ENCODE peak calls at places on chromosomes 5 and 9, in ten cellular contexts. X, U, H, K, I, V, F, R, C and O are unnamed samples.
A peak's percentile ranks its signal among the peaks of the same experiment; 100 is the strongest.

GRCh38 chr9:114777841-114778240 is 28.0 kb downstream of the TNFSF15 start:
- DNase-seq in I (no peak), U (no peak), C (no peak), X (no peak), F (no peak), H (no peak), K (no peak), V (no peak), R (no peak), O (no peak)

GRCh38 chr9:135017916-135018915 is 69.3 kb upstream of the OLFM1 start:
- DNase-seq in C (no peak), V (no peak), K (no peak), X (no peak), H (no peak), U (no peak), F (no peak), I (no peak), R (no peak), O (no peak)

GRCh38 chr5:29114331-29114768 is 2076.0 kb upstream of the CDH9 start:
- DNase-seq in C (no peak), U (no peak), F (no peak), I (no peak), X (no peak), H (no peak), R (no peak), V (no peak), K (no peak), O (no peak)

GRCh38 chr5:134125195-134126015 is 10.9 kb downstream of the TCF7 start:
- DNase-seq in V (no peak), I (no peak), H (peak; percentile 76), U (peak; percentile 96), R (no peak), X (peak; percentile 76), K (peak; percentile 60), F (no peak), C (no peak), O (peak; percentile 64)

GRCh38 chr5:160271396-160271795 is 41.0 kb downstream of the CCNJL start:
- DNase-seq in I (no peak), C (no peak), X (no peak), R (no peak), V (no peak), U (no peak), H (no peak), K (no peak), F (peak; percentile 65), O (no peak)

GRCh38 chr5:151087475-151087874 is 6.6 kb upstream of the TNIP1 start:
- DNase-seq in U (peak; percentile 59), K (no peak), F (no peak), R (no peak), X (no peak), I (no peak), H (no peak), V (no peak), C (no peak), O (no peak)

GRCh38 chr5:22889714-22890113 is 36.6 kb upstream of the CDH12 start:
- DNase-seq in X (no peak), C (no peak), R (no peak), H (no peak), K (no peak), I (no peak), U (no peak), V (no peak), F (no peak), O (no peak)

GRCh38 chr5:68331202-68332108 is 115.9 kb downstream of the PIK3R1 start:
- DNase-seq in H (no peak), R (no peak), U (peak; percentile 80), X (no peak), V (no peak), C (peak; percentile 7), F (no peak), I (no peak), K (no peak), O (no peak)

GRCh38 chr9:38641985-38642864 is 21.8 kb upstream of the ANKRD18A start:
- DNase-seq in K (peak; percentile 59), C (peak; percentile 17), U (peak; percentile 22), F (peak; percentile 27), V (peak; percentile 72), I (peak; percentile 63), R (no peak), H (peak; percentile 67), X (peak; percentile 45), O (no peak)

GRCh38 chr9:113581865-113582697 is 118.6 kb downstream of the RGS3 start:
- DNase-seq in K (no peak), R (peak; percentile 91), I (peak; percentile 95), U (peak; percentile 84), V (no peak), H (peak; percentile 81), C (no peak), X (peak; percentile 84), F (peak; percentile 87), O (peak; percentile 80)

GRCh38 chr9:105073147-105073546 is 145.2 kb upstream of the ABCA1 start:
- DNase-seq in H (no peak), X (no peak), F (no peak), V (no peak), C (no peak), K (no peak), U (peak; percentile 83), R (no peak), I (no peak), O (no peak)

DNA sequence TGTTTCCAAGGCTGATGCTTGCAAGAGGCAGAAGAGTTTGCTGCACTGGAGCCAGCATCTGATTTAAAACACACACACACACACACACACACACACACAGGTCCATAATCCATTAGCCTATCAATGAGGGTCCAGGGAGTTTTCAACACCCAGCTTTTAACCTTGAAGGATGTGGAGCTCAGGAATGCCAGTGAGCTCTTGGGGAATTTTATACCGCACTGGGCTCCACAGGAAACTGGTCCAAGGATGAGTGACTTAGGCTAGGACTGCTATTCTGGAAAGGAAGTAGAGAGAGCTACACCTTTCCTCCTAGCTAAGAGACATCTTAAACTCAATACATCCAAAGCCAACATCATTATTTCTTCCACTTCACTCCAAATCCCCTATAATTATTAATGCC is 942 bp upstream of the NRG2 start:
- DNase-seq in C (no peak), X (no peak), U (no peak), I (no peak), R (no peak), H (no peak), K (no peak), F (no peak), V (no peak), O (no peak)
- H3K27me3 ChIP-seq in C (peaks cover 12% of the 10 kb centered on the region), X (peaks cover 45% of the 10 kb centered on the region), U (peaks cover 49% of the 10 kb centered on the region), I (peaks cover 11% of the 10 kb centered on the region), R (no peaks in the 10 kb centered on the region), H (no peaks in the 10 kb centered on the region), K (no peaks in the 10 kb centered on the region), F (peaks cover 80% of the 10 kb centered on the region), V (peaks cover 54% of the 10 kb centered on the region), O (no peaks in the 10 kb centered on the region)

GRCh38 chr9:35748858-35749514 is at the start of the genes GBA2 and RGP1:
- DNase-seq in F (peak; percentile 91), K (peak; percentile 42), H (peak; percentile 86), R (peak; percentile 92), X (peak; percentile 89), U (peak; percentile 43), I (peak; percentile 93), C (peak; percentile 77), V (peak; percentile 88), O (peak; percentile 94)
- TF ChIP-seq POLR2A in F (peak; percentile 85), K (no peak), H (peak; percentile 66), R (peak; percentile 34), X (no peak), U (peak; percentile 61), I (peak; percentile 88), C (peak; percentile 59), V (peak; percentile 72), O (peak; percentile 19)

DNA sequence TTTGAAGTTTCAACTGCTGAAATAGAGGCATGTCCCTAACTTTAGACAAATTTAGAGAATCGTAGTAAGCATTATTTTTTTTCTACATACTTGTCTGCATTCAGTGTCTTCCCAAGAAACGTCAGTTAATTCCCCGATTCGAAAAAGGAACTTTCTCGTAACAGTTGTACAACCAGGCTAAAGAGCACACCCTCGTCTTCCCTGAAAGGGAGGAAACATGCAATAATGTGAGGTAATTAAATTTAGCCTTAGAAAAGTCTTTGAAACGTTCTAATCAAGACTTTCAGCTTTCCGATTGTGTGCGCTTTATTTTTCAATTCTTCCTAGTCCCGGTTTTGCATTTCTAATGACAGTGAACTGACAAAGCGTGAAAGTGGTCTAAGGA is 362 bp upstream of the SLC1A3 start:
- DNase-seq in V (no peak), R (no peak), F (no peak), X (no peak), C (no peak), U (no peak), H (no peak), K (no peak), I (no peak), O (no peak)
- H3K4me3 ChIP-seq in V (peak overlapping the region; percentile 70), R (peak overlapping the region; percentile 54), F (peak overlapping the region; percentile 17), X (peak overlapping the region; percentile 43), C (no peak overlapping the region), U (peak overlapping the region; percentile 47), H (peak overlapping the region; percentile 37), K (peak overlapping the region; percentile 69), I (peak overlapping the region; percentile 11), O (peak overlapping the region; percentile 65)

GRCh38 chr5:76974768-76975167 is 21.9 kb downstream of the CRHBP start:
- DNase-seq in C (no peak), K (no peak), R (no peak), I (no peak), F (no peak), U (no peak), H (no peak), X (no peak), V (no peak), O (no peak)

GRCh38 chr5:76982450-76982849 is 29.6 kb downstream of the CRHBP start:
- DNase-seq in I (no peak), C (no peak), X (no peak), R (no peak), H (no peak), V (no peak), U (no peak), F (no peak), K (no peak), O (no peak)

GRCh38 chr5:76983468-76983867 is 30.6 kb downstream of the CRHBP start:
- DNase-seq in C (no peak), X (no peak), H (no peak), K (no peak), U (no peak), V (no peak), I (no peak), F (no peak), R (no peak), O (no peak)

GRCh38 chr5:76978869-76979268 is 26.0 kb downstream of the CRHBP start:
- DNase-seq in X (no peak), I (no peak), H (no peak), U (no peak), R (no peak), V (no peak), F (no peak), K (no peak), C (no peak), O (no peak)

DNA sequence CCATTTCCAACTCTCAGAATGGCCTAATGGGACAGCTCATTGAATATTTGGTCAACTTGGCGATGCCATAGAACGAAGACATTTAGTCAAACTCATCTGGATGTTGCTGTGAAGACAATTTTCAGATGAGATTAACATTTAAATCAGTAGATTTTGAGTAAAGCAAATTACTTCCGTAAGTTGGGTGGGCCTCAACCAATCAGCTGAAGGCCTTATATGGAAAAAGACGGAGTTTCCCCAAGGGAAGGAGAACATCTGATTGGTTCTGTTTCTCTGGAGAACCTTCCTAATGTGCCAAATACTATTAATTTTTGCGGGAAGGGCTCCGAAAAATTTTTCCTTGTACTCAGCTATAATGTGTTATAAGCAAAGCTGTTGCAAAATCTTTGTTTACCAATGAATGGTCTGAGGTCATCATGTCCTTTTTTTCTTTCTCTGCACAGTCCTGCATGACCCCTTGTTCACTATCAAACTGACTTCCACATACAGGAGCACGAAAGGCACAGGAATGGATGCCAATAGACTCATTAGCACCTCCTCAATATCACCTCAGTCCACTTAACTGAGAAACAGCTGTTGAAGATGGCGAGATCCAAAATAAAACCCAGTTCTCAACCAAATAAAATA is 27.8 kb downstream of the CRHBP start:
- DNase-seq in H (no peak), V (no peak), F (no peak), U (no peak), I (no peak), C (no peak), X (no peak), K (no peak), R (no peak), O (no peak)
- H3K27me3 ChIP-seq in H (no peaks in the 10 kb centered on the region), V (no peaks in the 10 kb centered on the region), F (no peaks in the 10 kb centered on the region), U (no peaks in the 10 kb centered on the region), I (no peaks in the 10 kb centered on the region), C (no peaks in the 10 kb centered on the region), X (no peaks in the 10 kb centered on the region), K (no peaks in the 10 kb centered on the region), R (no peaks in the 10 kb centered on the region), O (no peaks in the 10 kb centered on the region)